ENCODE peak calls at places on chromosomes 6 and 20, in eight cellular contexts. One of them, this sample, is unnamed.

GRCh38 chr6:153392156-153392555 is 261.1 kb upstream of the RGS17 start:
- DNase-seq in colonic mucosa: no peak
- DNase-seq in lower lobe of right lung: no peak
- DNase-seq in aorta: no peak
- DNase-seq in lung: no peak
- DNase-seq in stomach: no peak
- DNase-seq in spleen: no peak
- DNase-seq in tibial nerve: no peak
- DNase-seq in this sample: no peak

GRCh38 chr20:46840054-46840729 is 54.5 kb upstream of the EYA2 start:
- DNase-seq in tibial nerve: no peak
- DNase-seq in lower lobe of right lung: no peak
- DNase-seq in stomach: no peak
- DNase-seq in lung: no peak
- DNase-seq in aorta: no peak
- DNase-seq in spleen: no peak
- DNase-seq in colonic mucosa: no peak
- DNase-seq in this sample: no peak

GRCh38 chr6:13413466-13413862 is 73.9 kb downstream of the GFOD1 start:
- DNase-seq in lower lobe of right lung: no peak
- DNase-seq in colonic mucosa: no peak
- DNase-seq in tibial nerve: no peak
- DNase-seq in stomach: no peak
- DNase-seq in lung: no peak
- DNase-seq in aorta: peak; percentile 67
- DNase-seq in spleen: no peak
- DNase-seq in this sample: no peak

GRCh38 chr6:43924222-43924702 is 154.3 kb downstream of the VEGFA start:
- DNase-seq in aorta: peak; percentile 62
- DNase-seq in lung: no peak
- DNase-seq in spleen: peak; percentile 86
- DNase-seq in tibial nerve: no peak
- DNase-seq in colonic mucosa: no peak
- DNase-seq in stomach: peak; percentile 61
- DNase-seq in lower lobe of right lung: peak; percentile 56
- DNase-seq in this sample: no peak

GRCh38 chr6:153787341-153787606 is 251.8 kb upstream of the OPRM1 start:
- DNase-seq in tibial nerve: no peak
- DNase-seq in lower lobe of right lung: no peak
- DNase-seq in aorta: no peak
- DNase-seq in colonic mucosa: peak; percentile 75
- DNase-seq in stomach: no peak
- DNase-seq in lung: no peak
- DNase-seq in spleen: no peak
- DNase-seq in this sample: peak; percentile 76

GRCh38 chr6:43129434-43130194 is 41.5 kb upstream of the SRF start:
- DNase-seq in tibial nerve: no peak
- DNase-seq in aorta: no peak
- DNase-seq in spleen: no peak
- DNase-seq in colonic mucosa: peak; percentile 46
- DNase-seq in lower lobe of right lung: no peak
- DNase-seq in stomach: peak; percentile 49
- DNase-seq in lung: no peak
- DNase-seq in this sample: peak; percentile 76

GRCh38 chr20:9458075-9458818 is 56.1 kb upstream of the LAMP5 start:
- DNase-seq in spleen: no peak
- DNase-seq in tibial nerve: no peak
- DNase-seq in lower lobe of right lung: no peak
- DNase-seq in aorta: no peak
- DNase-seq in colonic mucosa: peak; percentile 18
- DNase-seq in stomach: peak; percentile 27
- DNase-seq in lung: no peak
- DNase-seq in this sample: peak; percentile 27

GRCh38 chr6:8182209-8182845 is 80.0 kb upstream of the EEF1E1 start:
- DNase-seq in stomach: no peak
- DNase-seq in aorta: no peak
- DNase-seq in spleen: no peak
- DNase-seq in tibial nerve: no peak
- DNase-seq in colonic mucosa: no peak
- DNase-seq in lung: no peak
- DNase-seq in lower lobe of right lung: no peak
- DNase-seq in this sample: no peak

GRCh38 chr6:90406142-90406794 is 109.6 kb upstream of the BACH2 start:
- DNase-seq in tibial nerve: no peak
- DNase-seq in lower lobe of right lung: no peak
- DNase-seq in lung: no peak
- DNase-seq in spleen: no peak
- DNase-seq in aorta: no peak
- DNase-seq in stomach: no peak
- DNase-seq in colonic mucosa: no peak
- DNase-seq in this sample: no peak

GRCh38 chr6:3102875-3103274 is 15.6 kb upstream of the BPHL start:
- DNase-seq in lung: no peak
- DNase-seq in tibial nerve: no peak
- DNase-seq in aorta: no peak
- DNase-seq in spleen: no peak
- DNase-seq in colonic mucosa: no peak
- DNase-seq in stomach: no peak
- DNase-seq in lower lobe of right lung: no peak
- DNase-seq in this sample: no peak

GRCh38 chr6:96836579-96837137 is 619 bp downstream of the GPR63 start:
- DNase-seq in colonic mucosa: peak; percentile 21
- DNase-seq in stomach: no peak
- DNase-seq in tibial nerve: no peak
- DNase-seq in lower lobe of right lung: no peak
- DNase-seq in aorta: no peak
- DNase-seq in lung: no peak
- DNase-seq in spleen: no peak
- DNase-seq in this sample: no peak

GRCh38 chr20:14925286-14925685 is 587.9 kb upstream of the FLRT3 start:
- DNase-seq in lower lobe of right lung: no peak
- DNase-seq in colonic mucosa: no peak
- DNase-seq in spleen: no peak
- DNase-seq in stomach: no peak
- DNase-seq in aorta: no peak
- DNase-seq in lung: no peak
- DNase-seq in tibial nerve: no peak
- DNase-seq in this sample: no peak

GRCh38 chr6:70884074-70884983 is 72.5 kb downstream of the B3GAT2 start:
- DNase-seq in spleen: peak; percentile 82
- DNase-seq in lower lobe of right lung: peak; percentile 55
- DNase-seq in colonic mucosa: peak; percentile 65
- DNase-seq in lung: peak; percentile 51
- DNase-seq in stomach: peak; percentile 62
- DNase-seq in tibial nerve: no peak
- DNase-seq in aorta: no peak
- DNase-seq in this sample: peak; percentile 81

GRCh38 chr20:44435630-44436335 is 39.9 kb upstream of the TTPAL start:
- DNase-seq in stomach: no peak
- DNase-seq in spleen: no peak
- DNase-seq in colonic mucosa: peak; percentile 67
- DNase-seq in tibial nerve: no peak
- DNase-seq in lung: no peak
- DNase-seq in aorta: no peak
- DNase-seq in lower lobe of right lung: no peak
- DNase-seq in this sample: peak; percentile 65

GRCh38 chr6:47780510-47781356 is 1.1 kb upstream of the OPN5 start:
- DNase-seq in stomach: peak; percentile 30
- DNase-seq in spleen: no peak
- DNase-seq in lung: no peak
- DNase-seq in tibial nerve: no peak
- DNase-seq in colonic mucosa: peak; percentile 43
- DNase-seq in lower lobe of right lung: no peak
- DNase-seq in aorta: peak; percentile 35
- DNase-seq in this sample: no peak

DNA sequence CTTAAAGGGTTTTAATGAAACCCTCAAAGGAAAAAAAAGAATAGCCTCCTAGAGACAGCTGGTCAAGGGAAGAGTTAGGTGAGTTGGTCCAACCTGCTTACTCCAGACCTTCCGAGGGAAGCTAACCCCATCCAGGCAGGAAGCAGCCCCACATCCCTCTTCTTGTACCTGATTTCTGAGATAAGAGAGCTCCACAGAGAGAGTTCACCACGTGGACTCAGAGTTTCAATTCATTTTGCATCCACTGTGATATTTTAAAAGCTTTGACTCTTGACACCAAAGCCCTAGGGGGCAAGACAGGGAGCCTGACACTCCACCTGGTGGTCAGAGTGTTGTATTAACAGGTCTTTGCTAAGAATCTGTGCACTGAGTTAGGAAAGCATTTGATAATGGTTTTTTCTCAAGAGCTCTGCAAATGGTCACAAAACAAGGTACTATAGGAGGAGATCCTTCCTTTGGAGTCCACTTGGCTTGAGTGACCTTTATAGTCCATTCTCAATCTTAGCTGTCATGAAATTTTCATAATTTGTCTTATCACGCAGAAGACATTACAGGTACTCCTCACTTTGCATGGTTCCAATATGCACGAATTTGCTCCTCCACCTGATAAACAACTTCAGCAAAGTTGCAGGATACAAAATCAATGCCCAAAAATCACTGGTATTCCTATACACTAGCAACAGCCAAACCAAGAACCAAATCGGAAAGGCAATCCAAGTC is 56.1 kb upstream of the RIPOR2 start:
- DNase-seq in lung: peak; percentile 53
- DNase-seq in stomach: peak; percentile 63
- DNase-seq in spleen: peak; percentile 88
- DNase-seq in colonic mucosa: peak; percentile 52
- DNase-seq in aorta: peak; percentile 55
- DNase-seq in tibial nerve: no peak
- DNase-seq in lower lobe of right lung: peak; percentile 62
- DNase-seq in this sample: peak; percentile 38
- H3K4me3 ChIP-seq in lung: no peak overlapping the region
- H3K4me3 ChIP-seq in stomach: no peak overlapping the region
- H3K4me3 ChIP-seq in spleen: no peak overlapping the region
- H3K4me3 ChIP-seq in colonic mucosa: no peak overlapping the region
- H3K4me3 ChIP-seq in aorta: no peak overlapping the region
- H3K4me3 ChIP-seq in tibial nerve: no peak overlapping the region
- H3K4me3 ChIP-seq in lower lobe of right lung: no peak overlapping the region
- H3K4me3 ChIP-seq in this sample: no peak overlapping the region

GRCh38 chr6:35164868-35165267 is 23.7 kb upstream of the TCP11 start:
- DNase-seq in lung: no peak
- DNase-seq in colonic mucosa: no peak
- DNase-seq in tibial nerve: no peak
- DNase-seq in aorta: no peak
- DNase-seq in stomach: no peak
- DNase-seq in spleen: no peak
- DNase-seq in lower lobe of right lung: no peak
- DNase-seq in this sample: no peak
- H3K4me1 ChIP-seq in lung: peaks cover 14% of the 10 kb centered on the region
- H3K4me1 ChIP-seq in colonic mucosa: peaks cover 14% of the 10 kb centered on the region
- H3K4me1 ChIP-seq in tibial nerve: peaks cover 7% of the 10 kb centered on the region
- H3K4me1 ChIP-seq in aorta: no peaks in the 10 kb centered on the region
- H3K4me1 ChIP-seq in stomach: peaks cover 42% of the 10 kb centered on the region
- H3K4me1 ChIP-seq in spleen: peaks cover 25% of the 10 kb centered on the region
- H3K4me1 ChIP-seq in lower lobe of right lung: peaks cover 18% of the 10 kb centered on the region
- H3K4me1 ChIP-seq in this sample: peaks cover 5% of the 10 kb centered on the region

DNA sequence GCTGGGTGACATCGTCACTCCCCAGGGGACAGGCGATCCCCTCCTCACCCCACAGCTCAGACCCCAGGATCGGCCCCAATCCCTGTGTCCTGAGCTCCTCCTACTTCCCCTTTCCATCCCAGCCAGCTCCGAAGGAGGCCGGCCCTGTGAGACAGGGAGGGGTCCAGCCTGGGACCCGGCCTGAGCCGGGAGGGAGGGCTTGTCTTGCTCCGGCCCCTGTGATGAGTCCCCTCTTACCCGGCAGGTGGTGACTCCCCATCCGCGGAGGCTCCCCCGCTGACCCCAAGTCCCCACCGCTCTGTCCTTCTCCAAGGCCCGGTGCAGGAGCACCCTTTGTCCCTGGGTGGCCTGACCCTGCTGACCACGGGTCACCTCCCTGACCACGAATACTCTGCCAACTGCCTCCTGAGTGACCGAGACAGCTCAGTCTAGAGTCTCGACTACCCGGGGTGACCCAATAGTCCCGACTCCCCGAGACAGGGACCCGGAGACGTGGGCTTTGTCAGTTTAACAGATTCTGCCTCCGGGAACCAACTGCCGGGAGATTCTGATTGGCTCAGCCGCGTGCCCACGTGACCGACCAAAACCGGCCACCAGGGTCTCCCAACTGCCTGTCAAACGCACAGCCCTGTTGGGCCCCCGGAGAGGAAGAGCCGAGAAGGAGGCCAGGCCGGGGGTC is 187.4 kb upstream of the PROKR2 start:
- DNase-seq in aorta: peak; percentile 71
- DNase-seq in tibial nerve: peak; percentile 22
- DNase-seq in spleen: peak; percentile 80
- DNase-seq in colonic mucosa: peak; percentile 76
- DNase-seq in stomach: no peak
- DNase-seq in lower lobe of right lung: peak; percentile 72
- DNase-seq in lung: peak; percentile 49
- DNase-seq in this sample: peak; percentile 65
- H3K4me3 ChIP-seq in aorta: peak overlapping the region; percentile 33
- H3K4me3 ChIP-seq in tibial nerve: peak overlapping the region; percentile 64
- H3K4me3 ChIP-seq in spleen: peak overlapping the region; percentile 45
- H3K4me3 ChIP-seq in colonic mucosa: peak overlapping the region; percentile 48
- H3K4me3 ChIP-seq in stomach: peak overlapping the region; percentile 63
- H3K4me3 ChIP-seq in lower lobe of right lung: peak overlapping the region; percentile 78
- H3K4me3 ChIP-seq in lung: peak overlapping the region; percentile 69
- H3K4me3 ChIP-seq in this sample: peak overlapping the region; percentile 35

GRCh38 chr20:59044295-59044694 is 1.7 kb upstream of the PRELID3B start:
- DNase-seq in tibial nerve: no peak
- DNase-seq in stomach: no peak
- DNase-seq in colonic mucosa: no peak
- DNase-seq in spleen: no peak
- DNase-seq in aorta: no peak
- DNase-seq in lung: no peak
- DNase-seq in lower lobe of right lung: no peak
- DNase-seq in this sample: no peak

GRCh38 chr20:59046862-59047261 is 4.3 kb upstream of the PRELID3B start:
- DNase-seq in spleen: no peak
- DNase-seq in stomach: no peak
- DNase-seq in lung: no peak
- DNase-seq in lower lobe of right lung: no peak
- DNase-seq in colonic mucosa: no peak
- DNase-seq in aorta: no peak
- DNase-seq in tibial nerve: no peak
- DNase-seq in this sample: no peak

GRCh38 chr20:59042796-59043621 is 423 bp upstream of the PRELID3B start:
- DNase-seq in spleen: peak; percentile 99
- DNase-seq in tibial nerve: peak; percentile 77
- DNase-seq in stomach: peak; percentile 96
- DNase-seq in aorta: peak; percentile 96
- DNase-seq in colonic mucosa: peak; percentile 94
- DNase-seq in lower lobe of right lung: peak; percentile 97
- DNase-seq in lung: peak; percentile 92
- DNase-seq in this sample: peak; percentile 98

GRCh38 chr20:59043698-59044097 is 1.1 kb upstream of the PRELID3B start:
- DNase-seq in lung: no peak
- DNase-seq in lower lobe of right lung: no peak
- DNase-seq in stomach: no peak
- DNase-seq in tibial nerve: no peak
- DNase-seq in aorta: no peak
- DNase-seq in colonic mucosa: no peak
- DNase-seq in spleen: no peak
- DNase-seq in this sample: no peak

DNA sequence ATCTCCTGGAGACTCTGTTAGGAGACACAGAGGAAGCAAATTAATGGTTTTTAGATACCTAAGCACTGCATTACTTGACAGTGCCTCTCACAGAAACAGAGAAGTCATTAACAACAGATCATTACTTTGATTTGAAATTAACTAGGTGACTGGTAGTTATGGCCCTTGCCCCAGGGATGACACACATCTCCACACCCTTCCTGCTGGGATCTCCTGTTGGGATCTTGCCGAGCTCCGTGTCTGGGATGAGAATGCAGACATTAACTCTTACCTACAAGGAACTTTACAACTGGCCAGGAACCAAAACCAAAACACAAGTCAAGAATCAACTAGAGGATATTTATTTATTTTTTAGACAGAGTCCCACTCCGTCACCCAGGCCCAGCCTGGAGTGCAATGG is 2.2 kb upstream of the PRELID3B start:
- DNase-seq in aorta: no peak
- DNase-seq in colonic mucosa: no peak
- DNase-seq in tibial nerve: no peak
- DNase-seq in lung: no peak
- DNase-seq in spleen: no peak
- DNase-seq in lower lobe of right lung: no peak
- DNase-seq in stomach: no peak
- DNase-seq in this sample: no peak
- H3K4me1 ChIP-seq in aorta: no peaks in the 10 kb centered on the region
- H3K4me1 ChIP-seq in colonic mucosa: peaks cover 30% of the 10 kb centered on the region
- H3K4me1 ChIP-seq in tibial nerve: peaks cover 12% of the 10 kb centered on the region
- H3K4me1 ChIP-seq in lung: peaks cover 11% of the 10 kb centered on the region
- H3K4me1 ChIP-seq in spleen: peaks cover 39% of the 10 kb centered on the region
- H3K4me1 ChIP-seq in lower lobe of right lung: peaks cover 41% of the 10 kb centered on the region
- H3K4me1 ChIP-seq in stomach: peaks cover 26% of the 10 kb centered on the region
- H3K4me1 ChIP-seq in this sample: peaks cover 38% of the 10 kb centered on the region

This sample was measured in mucosa of descending colon.